ENCODE peak calls at places on chromosomes 6 and 20, in six cellular contexts. O is brain microvascular endothelial cell, P is epithelial cell of proximal tubule, J is body of pancreas, H is fibroblast of pulmonary artery, Z is astrocyte of the spinal cord. F is an unnamed sample.

GRCh38 chr20:7856756-7857155 is 83.5 kb downstream of the HAO1 start:
- DNase-seq in P (no peak), J (no peak), O (no peak), Z (peak; percentile 58), H (peak; percentile 82), F (no peak)

GRCh38 chr20:9332783-9333482 is 181.5 kb upstream of the LAMP5 start:
- DNase-seq in O (no peak), J (no peak), P (no peak), Z (no peak), H (no peak), F (no peak)

GRCh38 chr6:150905769-150906168 is 40.3 kb downstream of the MTHFD1L start:
- DNase-seq in O (no peak), J (no peak), Z (no peak), P (no peak), H (no peak), F (no peak)

GRCh38 chr6:141610741-141611140 is 522.0 kb upstream of the GJE1 start:
- DNase-seq in P (no peak), H (peak; percentile 39), J (no peak), Z (peak; percentile 14), O (peak; percentile 29), F (no peak)

GRCh38 chr6:137921823-137922222 is 54.8 kb downstream of the TNFAIP3 start:
- DNase-seq in H (no peak), P (no peak), J (no peak), O (no peak), Z (no peak), F (no peak)

GRCh38 chr20:23641936-23642751 is 4.4 kb upstream of the CST3 start:
- DNase-seq in P (peak; percentile 91), O (peak; percentile 55), Z (peak; percentile 86), J (peak; percentile 55), H (peak; percentile 81), F (no peak)

GRCh38 chr6:15063253-15063853 is 182.5 kb upstream of the JARID2 start:
- DNase-seq in O (peak; percentile 80), J (peak; percentile 65), P (no peak), Z (no peak), H (peak; percentile 7), F (no peak)

GRCh38 chr6:38714239-38715015 is 684 bp upstream of the DNAH8 start:
- DNase-seq in Z (no peak), J (no peak), H (no peak), O (no peak), P (no peak), F (no peak)

GRCh38 chr6:148565931-148566663 is 180.7 kb upstream of the UST start:
- DNase-seq in H (peak; percentile 97), P (peak; percentile 33), Z (peak; percentile 92), J (peak; percentile 53), O (peak; percentile 95), F (no peak)

GRCh38 chr20:6515261-6515660 is 252.2 kb upstream of the BMP2 start:
- DNase-seq in P (no peak), H (no peak), J (no peak), Z (no peak), O (no peak), F (no peak)

GRCh38 chr20:6509375-6509774 is 258.1 kb upstream of the BMP2 start:
- DNase-seq in O (no peak), P (no peak), H (no peak), J (no peak), Z (no peak), F (no peak)

GRCh38 chr20:6519556-6519955 is 247.9 kb upstream of the BMP2 start:
- DNase-seq in Z (peak; percentile 92), J (no peak), H (peak; percentile 69), P (peak; percentile 77), O (peak; percentile 51), F (no peak)

GRCh38 chr20:6513586-6513985 is 253.9 kb upstream of the BMP2 start:
- DNase-seq in O (no peak), P (no peak), H (no peak), J (no peak), Z (no peak), F (no peak)
- H3K4me3 ChIP-seq in O (no peak overlapping the region), P (no peak overlapping the region), H (no peak overlapping the region), J (no peak overlapping the region), Z (no peak overlapping the region), F (no peak overlapping the region)

GRCh38 chr6:37135835-37136694 is 33.9 kb upstream of the PIM1 start:
- DNase-seq in H (peak; percentile 43), O (no peak), Z (no peak), J (peak; percentile 31), P (no peak), F (no peak)

GRCh38 chr6:37139223-37139962 is 30.6 kb upstream of the PIM1 start:
- DNase-seq in J (no peak), H (peak; percentile 49), P (no peak), Z (no peak), O (no peak), F (no peak)

GRCh38 chr6:37136821-37137200 is 33.1 kb upstream of the PIM1 start:
- DNase-seq in O (no peak), J (no peak), P (no peak), H (no peak), Z (no peak), F (no peak)

GRCh38 chr6:37137881-37138568 is 31.9 kb upstream of the PIM1 start:
- DNase-seq in H (peak; percentile 94), P (no peak), Z (peak; percentile 94), O (peak; percentile 81), J (no peak), F (no peak)

DNA sequence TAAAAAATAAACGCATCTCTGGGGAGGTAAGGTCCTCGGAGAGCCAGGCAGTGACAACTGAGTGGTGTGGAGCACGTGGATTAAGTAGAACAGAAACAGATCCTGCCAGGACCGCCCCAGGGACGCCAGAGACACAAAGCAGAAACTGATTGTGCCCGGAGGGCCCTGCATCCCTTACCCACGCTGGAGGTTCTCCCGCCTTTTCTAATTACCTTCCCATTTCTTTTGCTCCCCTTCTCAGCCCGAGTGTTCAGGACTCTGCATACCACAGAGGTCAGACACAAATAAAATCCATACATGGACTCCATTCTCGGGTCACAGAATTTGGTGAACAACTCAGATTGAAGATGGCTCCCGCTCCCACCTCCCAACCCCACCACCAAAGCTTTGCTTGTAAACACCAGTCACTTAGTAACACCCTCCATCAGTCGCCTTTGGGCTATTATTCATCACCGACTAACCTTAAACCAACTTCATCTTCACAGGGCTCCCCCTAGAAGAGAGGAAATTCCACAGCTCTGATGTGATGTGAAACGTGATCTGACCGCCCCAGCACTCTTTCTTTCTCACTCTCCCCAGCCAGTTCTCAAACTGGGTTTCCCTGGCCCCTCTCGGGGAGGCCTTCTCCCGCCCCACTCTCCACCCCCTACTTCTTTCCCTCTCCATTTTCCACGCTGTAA is 32.6 kb upstream of the PIM1 start:
- DNase-seq in H (peak; percentile 99), J (peak; percentile 32), P (peak; percentile 95), O (peak; percentile 99), Z (peak; percentile 99), F (no peak)
- H3K4me3 ChIP-seq in H (peak overlapping the region; percentile 52), J (no peak overlapping the region), P (peak overlapping the region; percentile 29), O (peak overlapping the region; percentile 20), Z (peak overlapping the region; percentile 16), F (no peak overlapping the region)

GRCh38 chr6:32191696-32192607 is 491 bp downstream of the GPSM3 start:
- DNase-seq in J (no peak), O (no peak), Z (no peak), H (no peak), P (no peak), F (no peak)
- H3K4me3 ChIP-seq in J (no peak overlapping the region), O (no peak overlapping the region), Z (no peak overlapping the region), H (no peak overlapping the region), P (no peak overlapping the region), F (peak overlapping the region; percentile 97)

DNA sequence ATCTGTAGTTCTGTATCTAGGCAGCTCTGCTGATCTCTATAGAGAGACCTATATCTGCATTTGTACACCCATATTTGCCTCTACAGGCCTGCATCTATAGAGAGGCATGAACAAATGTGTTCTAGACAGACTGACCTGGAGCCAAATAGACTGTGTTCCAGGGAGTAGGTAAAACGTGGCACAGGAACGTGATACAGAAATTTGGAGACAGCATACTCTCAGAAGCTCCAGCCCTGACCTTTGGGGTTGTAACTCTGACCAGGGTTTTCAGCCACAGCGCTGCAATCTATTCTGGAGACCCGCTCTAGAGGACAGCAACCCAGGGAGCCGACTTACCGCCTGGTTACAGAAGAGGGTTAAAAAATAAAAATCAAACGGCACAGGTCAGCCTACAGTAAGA is 983 bp downstream of the RBBP9 start:
- DNase-seq in P (no peak), O (no peak), H (no peak), J (no peak), Z (no peak), F (no peak)
- H3K4me3 ChIP-seq in P (peak overlapping the region; percentile 86), O (peak overlapping the region; percentile 93), H (peak overlapping the region; percentile 96), J (no peak overlapping the region), Z (peak overlapping the region; percentile 93), F (peak overlapping the region; percentile 97)